ENCODE peak calls at places on chromosomes 13 and 19, in eight cellular contexts. One of them, this sample, is unnamed.

GRCh38 chr13:21243843-21244184 is 67.4 kb downstream of the MRPL57 start:
- DNase-seq in hepatocyte: no peak
- DNase-seq in CD4-positive, alpha-beta T cell: no peak
- DNase-seq in CD8-positive, alpha-beta T cell: no peak
- DNase-seq in H1: no peak
- DNase-seq in CD8-positive, alpha-beta memory T cell: no peak
- DNase-seq in colonic mucosa: no peak
- DNase-seq in IMR-90: no peak
- DNase-seq in this sample: no peak

GRCh38 chr19:5958074-5958850 is 19.7 kb downstream of the RANBP3 start:
- DNase-seq in hepatocyte: no peak
- DNase-seq in H1: no peak
- DNase-seq in IMR-90: no peak
- DNase-seq in colonic mucosa: no peak
- DNase-seq in CD8-positive, alpha-beta T cell: no peak
- DNase-seq in CD8-positive, alpha-beta memory T cell: no peak
- DNase-seq in CD4-positive, alpha-beta T cell: no peak
- DNase-seq in this sample: no peak

GRCh38 chr19:18009412-18010066 is 1.6 kb downstream of the ARRDC2 start:
- DNase-seq in colonic mucosa: no peak
- DNase-seq in IMR-90: peak; percentile 17
- DNase-seq in hepatocyte: no peak
- DNase-seq in H1: no peak
- DNase-seq in CD8-positive, alpha-beta T cell: no peak
- DNase-seq in CD4-positive, alpha-beta T cell: no peak
- DNase-seq in CD8-positive, alpha-beta memory T cell: no peak
- DNase-seq in this sample: no peak

GRCh38 chr19:56136362-56136761 is 4.7 kb upstream of the ZNF444 start:
- DNase-seq in colonic mucosa: no peak
- DNase-seq in hepatocyte: no peak
- DNase-seq in IMR-90: no peak
- DNase-seq in CD8-positive, alpha-beta memory T cell: no peak
- DNase-seq in CD8-positive, alpha-beta T cell: no peak
- DNase-seq in H1: no peak
- DNase-seq in CD4-positive, alpha-beta T cell: no peak
- DNase-seq in this sample: no peak

GRCh38 chr19:3687393-3687773 is 12.9 kb downstream of the PIP5K1C start:
- DNase-seq in colonic mucosa: no peak
- DNase-seq in CD4-positive, alpha-beta T cell: no peak
- DNase-seq in CD8-positive, alpha-beta memory T cell: no peak
- DNase-seq in hepatocyte: no peak
- DNase-seq in IMR-90: no peak
- DNase-seq in CD8-positive, alpha-beta T cell: no peak
- DNase-seq in H1: no peak
- DNase-seq in this sample: no peak

GRCh38 chr19:45136507-45137178 is 24.1 kb downstream of the NKPD1 start:
- DNase-seq in hepatocyte: no peak
- DNase-seq in CD4-positive, alpha-beta T cell: no peak
- DNase-seq in H1: no peak
- DNase-seq in IMR-90: no peak
- DNase-seq in CD8-positive, alpha-beta memory T cell: no peak
- DNase-seq in CD8-positive, alpha-beta T cell: no peak
- DNase-seq in colonic mucosa: no peak
- DNase-seq in this sample: no peak

GRCh38 chr19:18594096-18594823 is 5.7 kb downstream of the REX1BD start:
- DNase-seq in CD4-positive, alpha-beta T cell: peak; percentile 60
- DNase-seq in colonic mucosa: peak; percentile 73
- DNase-seq in CD8-positive, alpha-beta memory T cell: peak; percentile 81
- DNase-seq in H1: peak; percentile 90
- DNase-seq in IMR-90: peak; percentile 76
- DNase-seq in CD8-positive, alpha-beta T cell: peak; percentile 65
- DNase-seq in hepatocyte: peak; percentile 95
- DNase-seq in this sample: peak; percentile 71

GRCh38 chr13:98751397-98752110 is 918 bp downstream of the SLC15A1 start:
- DNase-seq in H1: peak; percentile 59
- DNase-seq in IMR-90: peak; percentile 5
- DNase-seq in CD8-positive, alpha-beta memory T cell: no peak
- DNase-seq in CD8-positive, alpha-beta T cell: no peak
- DNase-seq in colonic mucosa: no peak
- DNase-seq in hepatocyte: peak; percentile 72
- DNase-seq in CD4-positive, alpha-beta T cell: no peak
- DNase-seq in this sample: no peak

GRCh38 chr13:53200498-53201453 is 172.2 kb downstream of the OLFM4 start:
- DNase-seq in CD4-positive, alpha-beta T cell: no peak
- DNase-seq in CD8-positive, alpha-beta T cell: no peak
- DNase-seq in H1: peak; percentile 92
- DNase-seq in colonic mucosa: peak; percentile 49
- DNase-seq in CD8-positive, alpha-beta memory T cell: no peak
- DNase-seq in hepatocyte: peak; percentile 89
- DNase-seq in IMR-90: peak; percentile 1
- DNase-seq in this sample: no peak

GRCh38 chr13:101941095-101941777 is 460.6 kb downstream of the FGF14 start:
- DNase-seq in IMR-90: peak; percentile 2
- DNase-seq in H1: no peak
- DNase-seq in colonic mucosa: no peak
- DNase-seq in CD8-positive, alpha-beta T cell: no peak
- DNase-seq in CD8-positive, alpha-beta memory T cell: no peak
- DNase-seq in hepatocyte: no peak
- DNase-seq in CD4-positive, alpha-beta T cell: no peak
- DNase-seq in this sample: no peak

GRCh38 chr19:46211201-46211881 is 18.2 kb upstream of the IGFL1 start:
- DNase-seq in CD4-positive, alpha-beta T cell: no peak
- DNase-seq in IMR-90: no peak
- DNase-seq in CD8-positive, alpha-beta memory T cell: no peak
- DNase-seq in hepatocyte: peak; percentile 80
- DNase-seq in H1: peak; percentile 55
- DNase-seq in CD8-positive, alpha-beta T cell: no peak
- DNase-seq in colonic mucosa: no peak
- DNase-seq in this sample: no peak

GRCh38 chr13:113116871-113117271 is 5.7 kb upstream of the F10 start:
- DNase-seq in CD8-positive, alpha-beta memory T cell: no peak
- DNase-seq in hepatocyte: no peak
- DNase-seq in CD8-positive, alpha-beta T cell: no peak
- DNase-seq in H1: peak; percentile 23
- DNase-seq in CD4-positive, alpha-beta T cell: no peak
- DNase-seq in colonic mucosa: no peak
- DNase-seq in IMR-90: no peak
- DNase-seq in this sample: no peak

GRCh38 chr13:110303644-110304043 is 3.3 kb downstream of the COL4A1 start:
- DNase-seq in CD4-positive, alpha-beta T cell: no peak
- DNase-seq in H1: no peak
- DNase-seq in IMR-90: no peak
- DNase-seq in CD8-positive, alpha-beta T cell: no peak
- DNase-seq in hepatocyte: no peak
- DNase-seq in colonic mucosa: no peak
- DNase-seq in CD8-positive, alpha-beta memory T cell: no peak
- DNase-seq in this sample: no peak

GRCh38 chr13:76991432-76991795 is 467 bp upstream of the CLN5 start:
- DNase-seq in H1: no peak
- DNase-seq in hepatocyte: peak; percentile 13
- DNase-seq in CD8-positive, alpha-beta memory T cell: peak; percentile 95
- DNase-seq in colonic mucosa: peak; percentile 46
- DNase-seq in CD8-positive, alpha-beta T cell: peak; percentile 54
- DNase-seq in IMR-90: no peak
- DNase-seq in CD4-positive, alpha-beta T cell: peak; percentile 54
- DNase-seq in this sample: peak; percentile 62

GRCh38 chr19:29806098-29806866 is 5.5 kb upstream of the CCNE1 start:
- DNase-seq in H1: peak; percentile 56
- DNase-seq in IMR-90: peak; percentile 44
- DNase-seq in CD8-positive, alpha-beta T cell: no peak
- DNase-seq in hepatocyte: peak; percentile 54
- DNase-seq in CD4-positive, alpha-beta T cell: no peak
- DNase-seq in colonic mucosa: peak; percentile 31
- DNase-seq in CD8-positive, alpha-beta memory T cell: no peak
- DNase-seq in this sample: no peak

GRCh38 chr13:36905944-36906343 is 14.1 kb downstream of the SMAD9 start:
- DNase-seq in hepatocyte: no peak
- DNase-seq in colonic mucosa: no peak
- DNase-seq in CD4-positive, alpha-beta T cell: no peak
- DNase-seq in H1: no peak
- DNase-seq in CD8-positive, alpha-beta memory T cell: no peak
- DNase-seq in IMR-90: no peak
- DNase-seq in CD8-positive, alpha-beta T cell: no peak
- DNase-seq in this sample: no peak

GRCh38 chr13:20035130-20035529 is 76.6 kb downstream of the ZMYM2 start:
- DNase-seq in H1: no peak
- DNase-seq in CD8-positive, alpha-beta memory T cell: no peak
- DNase-seq in CD8-positive, alpha-beta T cell: no peak
- DNase-seq in hepatocyte: no peak
- DNase-seq in colonic mucosa: no peak
- DNase-seq in CD4-positive, alpha-beta T cell: no peak
- DNase-seq in IMR-90: no peak
- DNase-seq in this sample: no peak

GRCh38 chr13:32080328-32080744 is 48.8 kb downstream of the FRY start:
- DNase-seq in CD8-positive, alpha-beta T cell: no peak
- DNase-seq in hepatocyte: peak; percentile 19
- DNase-seq in H1: no peak
- DNase-seq in CD4-positive, alpha-beta T cell: no peak
- DNase-seq in CD8-positive, alpha-beta memory T cell: no peak
- DNase-seq in colonic mucosa: no peak
- DNase-seq in IMR-90: no peak
- DNase-seq in this sample: no peak

GRCh38 chr13:98875146-98875729 is 102.6 kb downstream of the DOCK9 start:
- DNase-seq in CD4-positive, alpha-beta T cell: no peak
- DNase-seq in colonic mucosa: no peak
- DNase-seq in hepatocyte: no peak
- DNase-seq in CD8-positive, alpha-beta memory T cell: no peak
- DNase-seq in CD8-positive, alpha-beta T cell: no peak
- DNase-seq in IMR-90: no peak
- DNase-seq in H1: no peak
- DNase-seq in this sample: no peak

GRCh38 chr13:97241761-97242160 is 19.6 kb downstream of the MBNL2 start:
- DNase-seq in hepatocyte: no peak
- DNase-seq in H1: no peak
- DNase-seq in CD8-positive, alpha-beta memory T cell: no peak
- DNase-seq in CD4-positive, alpha-beta T cell: no peak
- DNase-seq in colonic mucosa: no peak
- DNase-seq in CD8-positive, alpha-beta T cell: no peak
- DNase-seq in IMR-90: no peak
- DNase-seq in this sample: no peak

GRCh38 chr13:91398413-91399188 is at the start of gene GPC5:
- DNase-seq in H1: peak; percentile 92
- DNase-seq in CD4-positive, alpha-beta T cell: peak; percentile 70
- DNase-seq in CD8-positive, alpha-beta T cell: peak; percentile 71
- DNase-seq in colonic mucosa: peak; percentile 82
- DNase-seq in hepatocyte: peak; percentile 86
- DNase-seq in CD8-positive, alpha-beta memory T cell: peak; percentile 86
- DNase-seq in IMR-90: peak; percentile 43
- DNase-seq in this sample: peak; percentile 78

GRCh38 chr19:47726467-47726866 is 13.2 kb downstream of the EHD2 start:
- DNase-seq in IMR-90: peak; percentile 76
- DNase-seq in hepatocyte: no peak
- DNase-seq in colonic mucosa: no peak
- DNase-seq in CD8-positive, alpha-beta T cell: no peak
- DNase-seq in H1: no peak
- DNase-seq in CD4-positive, alpha-beta T cell: no peak
- DNase-seq in CD8-positive, alpha-beta memory T cell: no peak
- DNase-seq in this sample: no peak

GRCh38 chr13:41458187-41458938 is 1.0 kb downstream of the RGCC start:
- DNase-seq in hepatocyte: peak; percentile 47
- DNase-seq in CD4-positive, alpha-beta T cell: no peak
- DNase-seq in colonic mucosa: peak; percentile 32
- DNase-seq in IMR-90: peak; percentile 46
- DNase-seq in CD8-positive, alpha-beta memory T cell: peak; percentile 69
- DNase-seq in CD8-positive, alpha-beta T cell: peak; percentile 32
- DNase-seq in H1: peak; percentile 63
- DNase-seq in this sample: peak; percentile 28

GRCh38 chr19:40070058-40070457 is 14.0 kb upstream of the ZNF780B start:
- DNase-seq in colonic mucosa: no peak
- DNase-seq in CD8-positive, alpha-beta T cell: no peak
- DNase-seq in CD4-positive, alpha-beta T cell: no peak
- DNase-seq in H1: no peak
- DNase-seq in IMR-90: no peak
- DNase-seq in CD8-positive, alpha-beta memory T cell: no peak
- DNase-seq in hepatocyte: no peak
- DNase-seq in this sample: no peak
- H3K9me3 ChIP-seq in colonic mucosa: no peaks in the 10 kb centered on the region
- H3K9me3 ChIP-seq in CD8-positive, alpha-beta T cell: peaks cover 10% of the 10 kb centered on the region
- H3K9me3 ChIP-seq in CD4-positive, alpha-beta T cell: peaks cover 29% of the 10 kb centered on the region
- H3K9me3 ChIP-seq in H1: peaks cover 20% of the 10 kb centered on the region
- H3K9me3 ChIP-seq in IMR-90: peaks cover 16% of the 10 kb centered on the region
- H3K9me3 ChIP-seq in CD8-positive, alpha-beta memory T cell: peaks cover 12% of the 10 kb centered on the region
- H3K9me3 ChIP-seq in hepatocyte: no peaks in the 10 kb centered on the region
- H3K9me3 ChIP-seq in this sample: peaks cover 5% of the 10 kb centered on the region

GRCh38 chr19:15776991-15777787 is 10.3 kb upstream of the OR10H5 start:
- DNase-seq in CD8-positive, alpha-beta T cell: no peak
- DNase-seq in hepatocyte: no peak
- DNase-seq in H1: no peak
- DNase-seq in CD4-positive, alpha-beta T cell: no peak
- DNase-seq in IMR-90: no peak
- DNase-seq in colonic mucosa: no peak
- DNase-seq in CD8-positive, alpha-beta memory T cell: no peak
- DNase-seq in this sample: no peak
- H3K9me3 ChIP-seq in CD8-positive, alpha-beta T cell: no peaks in the 10 kb centered on the region
- H3K9me3 ChIP-seq in hepatocyte: no peaks in the 10 kb centered on the region
- H3K9me3 ChIP-seq in H1: peaks cover 77% of the 10 kb centered on the region
- H3K9me3 ChIP-seq in CD4-positive, alpha-beta T cell: no peaks in the 10 kb centered on the region
- H3K9me3 ChIP-seq in IMR-90: peaks cover 53% of the 10 kb centered on the region
- H3K9me3 ChIP-seq in colonic mucosa: no peaks in the 10 kb centered on the region
- H3K9me3 ChIP-seq in CD8-positive, alpha-beta memory T cell: no peaks in the 10 kb centered on the region
- H3K9me3 ChIP-seq in this sample: no peaks in the 10 kb centered on the region

DNA sequence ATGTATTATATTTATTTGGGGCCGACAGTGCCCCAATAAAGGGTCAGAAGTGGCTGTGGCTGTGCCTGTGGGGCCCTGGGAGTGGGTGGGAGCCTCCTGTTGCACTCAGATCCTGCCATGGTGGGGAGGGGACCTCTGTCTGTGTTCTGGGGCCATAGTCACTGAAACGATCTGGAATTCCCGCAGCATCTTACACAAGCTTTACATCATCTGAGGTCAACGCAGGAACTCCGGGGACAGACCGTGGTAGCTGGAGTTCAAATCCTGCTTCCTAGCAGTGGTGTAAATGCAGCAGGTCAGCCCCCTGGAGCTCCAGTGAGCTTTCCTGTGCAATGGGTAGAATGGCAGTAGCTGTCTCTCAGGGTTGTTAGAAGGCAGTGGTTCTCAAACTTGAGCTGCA is 3.9 kb upstream of the SCN1B start:
- DNase-seq in CD8-positive, alpha-beta T cell: no peak
- DNase-seq in hepatocyte: no peak
- DNase-seq in IMR-90: no peak
- DNase-seq in CD8-positive, alpha-beta memory T cell: no peak
- DNase-seq in CD4-positive, alpha-beta T cell: no peak
- DNase-seq in colonic mucosa: no peak
- DNase-seq in H1: no peak
- DNase-seq in this sample: no peak
- H3K9me3 ChIP-seq in CD8-positive, alpha-beta T cell: no peaks in the 10 kb centered on the region
- H3K9me3 ChIP-seq in hepatocyte: no peaks in the 10 kb centered on the region
- H3K9me3 ChIP-seq in IMR-90: no peaks in the 10 kb centered on the region
- H3K9me3 ChIP-seq in CD8-positive, alpha-beta memory T cell: no peaks in the 10 kb centered on the region
- H3K9me3 ChIP-seq in CD4-positive, alpha-beta T cell: no peaks in the 10 kb centered on the region
- H3K9me3 ChIP-seq in colonic mucosa: no peaks in the 10 kb centered on the region
- H3K9me3 ChIP-seq in H1: no peaks in the 10 kb centered on the region
- H3K9me3 ChIP-seq in this sample: no peaks in the 10 kb centered on the region

DNA sequence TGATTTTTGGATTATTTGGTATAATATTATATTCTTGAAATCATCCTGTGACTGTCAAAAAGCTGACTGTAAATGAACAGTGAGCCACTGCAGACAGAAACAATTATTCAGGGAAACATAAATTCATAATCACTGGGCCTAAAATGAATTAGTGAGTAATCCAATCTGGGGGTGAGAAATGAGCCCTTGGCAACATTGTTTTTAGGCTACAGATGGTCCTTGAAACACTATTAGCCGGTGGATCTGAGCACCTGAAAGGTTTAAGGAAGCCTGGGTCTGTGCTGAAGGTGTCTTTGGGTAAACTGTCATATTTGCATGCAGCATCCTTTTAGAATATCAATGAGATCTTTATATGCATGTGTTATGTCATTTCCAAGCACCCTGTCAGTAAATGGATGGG is 290.7 kb downstream of the ATP8A2 start:
- DNase-seq in CD8-positive, alpha-beta memory T cell: no peak
- DNase-seq in CD4-positive, alpha-beta T cell: no peak
- DNase-seq in hepatocyte: no peak
- DNase-seq in H1: no peak
- DNase-seq in IMR-90: no peak
- DNase-seq in colonic mucosa: no peak
- DNase-seq in CD8-positive, alpha-beta T cell: no peak
- DNase-seq in this sample: no peak
- H3K9me3 ChIP-seq in CD8-positive, alpha-beta memory T cell: no peaks in the 10 kb centered on the region
- H3K9me3 ChIP-seq in CD4-positive, alpha-beta T cell: no peaks in the 10 kb centered on the region
- H3K9me3 ChIP-seq in hepatocyte: no peaks in the 10 kb centered on the region
- H3K9me3 ChIP-seq in H1: no peaks in the 10 kb centered on the region
- H3K9me3 ChIP-seq in IMR-90: no peaks in the 10 kb centered on the region
- H3K9me3 ChIP-seq in colonic mucosa: no peaks in the 10 kb centered on the region
- H3K9me3 ChIP-seq in CD8-positive, alpha-beta T cell: no peaks in the 10 kb centered on the region
- H3K9me3 ChIP-seq in this sample: no peaks in the 10 kb centered on the region